ENCODE peak calls at places on chromosomes 3 and 15, in five cellular contexts. V is GM12892, H is GM12878, R is HepG2, Z is K562. Y is an unnamed sample.

GRCh38 chr15:38696790-38697495 is 132.3 kb upstream of the RASGRP1 start:
- DNase-seq in V (no peak), H (no peak), Z (no peak), R (no peak), Y (no peak)

GRCh38 chr3:48478631-48479555 is 25.1 kb downstream of the SHISA5 start:
- DNase-seq in V (no peak), R (peak), H (no peak), Z (no peak), Y (no peak)

GRCh38 chr3:44339181-44339741 is 695 bp downstream of the TCAIM start:
- DNase-seq in H (no peak), Z (no peak), V (no peak), R (no peak), Y (no peak)

GRCh38 chr3:8371955-8372600 is 129.5 kb upstream of the LMCD1 start:
- DNase-seq in H (no peak), V (no peak), R (peak), Z (no peak), Y (no peak)

GRCh38 chr3:36362973-36363372 is 17.3 kb upstream of the STAC start:
- DNase-seq in Z (no peak), R (peak), H (no peak), V (no peak), Y (no peak)

GRCh38 chr15:88476635-88477038 is 9.1 kb downstream of the MRPS11 start:
- DNase-seq in Z (peak), R (peak), V (no peak), H (no peak), Y (no peak)

GRCh38 chr3:43879166-43879565 is 188.4 kb downstream of the ABHD5 start:
- DNase-seq in R (no peak), Z (no peak), V (no peak), H (no peak), Y (peak)

GRCh38 chr3:23987376-23987775 is 42.3 kb downstream of the NR1D2 start:
- DNase-seq in R (no peak), H (no peak), V (no peak), Z (no peak), Y (no peak)

GRCh38 chr3:64163755-64164148 is 61.5 kb downstream of the PRICKLE2 start:
- DNase-seq in V (no peak), Z (no peak), R (peak), H (peak), Y (no peak)

GRCh38 chr3:162437480-162437879 is 940.9 kb downstream of the OTOL1 start:
- DNase-seq in R (no peak), Z (no peak), H (no peak), V (no peak), Y (no peak)

GRCh38 chr3:62335196-62335595 is 38.2 kb downstream of the FEZF2 start:
- DNase-seq in H (no peak), Z (no peak), V (no peak), R (no peak), Y (no peak)

GRCh38 chr3:20236603-20237002 is 50.6 kb upstream of the SGO1 start:
- DNase-seq in V (no peak), R (no peak), Z (no peak), H (no peak), Y (no peak)

GRCh38 chr15:85771781-85772445 is 22.8 kb downstream of the KLHL25 start:
- DNase-seq in V (no peak), Z (no peak), H (no peak), R (no peak), Y (no peak)

GRCh38 chr3:101128786-101129185 is 135.6 kb upstream of the ABI3BP start:
- DNase-seq in Z (no peak), V (no peak), H (no peak), R (no peak), Y (no peak)

GRCh38 chr3:42752961-42753360 is 20.1 kb downstream of the CCDC13 start:
- DNase-seq in V (no peak), R (no peak), Z (no peak), H (no peak), Y (no peak)

DNA sequence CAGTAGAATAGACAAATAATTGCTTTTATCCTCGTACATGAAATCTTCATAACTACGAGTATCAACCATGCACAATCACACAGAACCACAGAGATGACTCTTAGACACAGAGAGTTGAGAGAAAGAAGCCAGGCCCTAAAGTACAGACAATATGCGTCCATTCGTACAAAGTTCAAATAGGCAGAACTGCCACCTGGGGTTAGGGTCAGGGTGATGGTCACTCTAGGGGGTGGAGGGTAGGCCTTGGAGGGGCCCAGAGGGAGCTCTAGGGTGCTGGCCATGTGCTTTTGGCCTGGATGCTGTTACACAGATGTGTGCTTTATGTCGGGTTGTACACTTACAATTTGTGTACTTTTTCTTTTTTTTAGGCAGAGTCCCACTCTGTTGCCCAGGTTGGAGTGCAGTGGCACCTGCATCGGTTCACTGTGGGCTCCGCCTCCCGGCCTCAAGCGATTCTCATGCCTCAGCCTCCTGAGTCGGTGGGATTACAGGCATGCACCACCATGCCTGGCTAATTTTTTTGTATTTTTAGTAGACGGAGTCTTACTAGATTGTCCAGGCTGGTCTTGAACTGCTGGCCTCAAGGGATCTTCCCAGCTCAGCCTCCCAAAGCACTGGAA is 65.9 kb upstream of the KLF13 start:
- DNase-seq in R (no peak), Z (no peak), V (no peak), H (no peak), Y (no peak)
- TF ChIP-seq TAF1 in R (no peak), Z (no peak), V (no peak), H (no peak), Y (no peak)

DNA sequence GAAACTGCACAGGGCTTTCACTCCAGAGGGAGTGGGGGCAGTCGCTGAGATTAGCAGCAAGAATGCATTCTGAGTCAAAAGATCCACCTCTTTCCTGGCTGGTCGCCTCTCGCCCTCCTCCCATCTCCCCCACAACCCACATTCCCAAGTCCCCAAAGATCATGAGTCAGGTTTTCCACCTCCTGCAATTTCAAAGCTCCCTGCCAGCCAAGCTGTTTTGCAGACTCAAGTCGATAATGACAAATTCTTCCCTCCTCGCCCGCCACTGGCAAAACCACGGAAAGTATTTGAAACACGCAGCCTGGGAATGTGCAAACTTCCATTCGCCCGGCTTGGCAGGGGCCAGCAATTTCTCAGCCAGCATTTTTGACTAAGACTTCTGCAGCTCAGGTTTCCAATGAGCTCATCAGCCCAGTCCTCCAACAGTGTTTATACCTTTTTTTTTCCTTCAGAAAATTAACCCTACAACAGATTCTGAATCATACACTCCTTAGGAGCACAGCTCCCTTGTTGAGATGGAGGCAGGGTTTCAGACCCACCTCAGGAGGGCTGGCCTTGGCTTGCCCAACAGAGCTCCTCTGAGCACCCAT is 181.4 kb downstream of the SMAD6 start:
- DNase-seq in Z (peak), R (peak), H (no peak), V (no peak), Y (no peak)
- TF ChIP-seq TAF1 in Z (no peak), R (no peak), H (no peak), V (no peak), Y (no peak)

DNA sequence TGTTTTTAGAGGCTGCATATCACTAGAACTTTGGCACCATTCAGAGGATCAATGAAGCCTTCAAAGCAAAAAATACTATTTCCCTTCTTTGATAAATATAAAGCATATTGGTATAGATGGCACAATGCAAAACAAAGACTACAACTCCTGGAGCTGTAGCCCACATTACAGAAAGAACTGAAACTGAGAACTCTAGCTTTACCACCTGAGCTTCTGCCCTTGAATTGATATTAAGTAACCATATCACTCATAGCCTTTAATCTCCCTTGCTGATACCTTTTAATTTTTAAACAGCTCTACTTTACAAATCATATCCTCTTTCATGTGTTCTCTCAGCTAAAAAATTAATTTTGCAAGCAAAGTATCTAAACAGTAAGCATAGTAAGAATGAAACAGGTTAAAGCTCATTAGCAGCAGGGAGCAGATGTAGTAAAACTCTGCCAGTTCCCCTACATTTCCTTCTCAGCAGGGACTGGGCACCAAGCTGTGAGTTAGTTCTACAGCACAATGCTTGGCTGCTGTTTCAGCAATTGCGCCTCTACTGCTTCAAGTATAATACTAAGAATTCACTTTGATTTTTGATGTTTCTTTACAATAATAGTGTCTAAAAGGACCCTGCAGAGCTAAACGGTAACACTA is 97.9 kb upstream of the NANOGP8 start:
- DNase-seq in R (no peak), H (peak), V (no peak), Z (no peak), Y (no peak)
- TF ChIP-seq TAF1 in R (no peak), H (no peak), V (no peak), Z (no peak), Y (no peak)

GRCh38 chr3:30612422-30613134 is 6.2 kb downstream of the TGFBR2 start:
- DNase-seq in V (no peak), R (no peak), Z (no peak), H (no peak), Y (no peak)
- TF ChIP-seq TAF1 in V (no peak), R (no peak), Z (no peak), H (no peak), Y (no peak)

DNA sequence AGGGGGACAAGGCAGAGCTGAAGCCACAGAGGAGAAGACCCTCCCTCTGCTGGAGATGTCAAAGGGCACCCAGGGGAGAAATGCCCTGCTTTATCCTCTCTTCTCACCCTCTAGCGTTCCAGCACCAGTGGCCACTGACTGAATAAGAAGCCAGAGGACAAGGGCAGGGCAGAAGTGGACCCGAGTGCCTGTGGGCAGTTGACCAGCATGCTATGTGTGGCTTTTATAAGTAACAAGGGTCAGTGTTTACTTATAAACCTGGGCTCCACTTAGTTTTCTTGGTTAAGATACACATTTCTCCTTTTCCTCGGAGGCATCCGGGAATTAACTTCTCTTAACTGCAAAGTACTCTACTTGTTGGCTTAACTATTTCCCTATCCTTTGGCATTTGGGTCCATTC is 13.3 kb upstream of the HDAC11 start:
- DNase-seq in V (no peak), Z (no peak), R (no peak), H (no peak), Y (no peak)
- TF ChIP-seq TAF1 in V (no peak), Z (no peak), R (no peak), H (no peak), Y (no peak)

GRCh38 chr15:74962219-74962618 is 5.6 kb upstream of the RPP25 start:
- DNase-seq in R (no peak), Z (no peak), V (no peak), H (no peak), Y (no peak)

GRCh38 chr15:74961616-74962015 is 5.0 kb upstream of the RPP25 start:
- DNase-seq in V (no peak), Z (no peak), H (no peak), R (no peak), Y (no peak)

GRCh38 chr15:74963213-74963612 is 6.6 kb upstream of the RPP25 start:
- DNase-seq in H (no peak), R (no peak), V (no peak), Z (no peak), Y (no peak)

GRCh38 chr15:74960995-74961588 is 4.5 kb upstream of the RPP25 start:
- DNase-seq in H (no peak), Z (no peak), R (no peak), V (no peak), Y (no peak)

GRCh38 chr15:74962671-74963070 is 6.1 kb upstream of the RPP25 start:
- DNase-seq in Z (no peak), H (no peak), V (no peak), R (no peak), Y (no peak)
- TF ChIP-seq TAF1 in Z (no peak), H (no peak), V (no peak), R (no peak), Y (no peak)

DNA sequence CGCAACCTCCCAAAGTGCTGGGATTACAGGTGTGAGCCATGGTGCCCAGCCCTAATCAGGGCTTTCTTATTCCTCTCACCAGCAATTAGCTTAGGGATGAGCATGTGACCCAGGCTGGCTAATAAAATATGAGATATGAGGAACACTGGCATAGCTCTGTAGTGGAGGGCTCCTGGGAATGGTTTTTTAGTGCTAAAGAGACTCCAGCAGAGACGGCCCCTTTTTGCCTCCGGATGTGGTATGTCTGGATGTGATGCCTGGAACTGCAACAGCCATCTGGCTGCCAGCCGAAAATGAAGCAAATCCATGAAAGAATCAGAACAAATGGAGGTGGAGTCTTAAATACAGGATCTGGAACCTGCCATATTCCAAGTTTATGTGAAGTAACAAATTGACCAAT is 69.1 kb upstream of the MAGI1 start:
- DNase-seq in R (no peak), Z (no peak), H (no peak), V (no peak), Y (no peak)
- TF ChIP-seq TAF1 in R (no peak), Z (no peak), H (no peak), V (no peak), Y (no peak)

GRCh38 chr3:126438746-126439145 is 36.9 kb downstream of the ZXDC start:
- DNase-seq in H (no peak), Z (no peak), R (no peak), V (no peak), Y (no peak)

GRCh38 chr3:126439346-126439967 is 36.2 kb downstream of the ZXDC start:
- DNase-seq in H (no peak), V (no peak), Z (no peak), R (no peak), Y (no peak)

GRCh38 chr3:126439968-126440708 is 35.6 kb downstream of the ZXDC start:
- DNase-seq in H (no peak), R (no peak), Z (no peak), V (no peak), Y (no peak)

GRCh38 chr3:126436826-126437717 is 38.6 kb downstream of the ZXDC start:
- DNase-seq in Z (no peak), H (no peak), R (no peak), V (no peak), Y (no peak)

DNA sequence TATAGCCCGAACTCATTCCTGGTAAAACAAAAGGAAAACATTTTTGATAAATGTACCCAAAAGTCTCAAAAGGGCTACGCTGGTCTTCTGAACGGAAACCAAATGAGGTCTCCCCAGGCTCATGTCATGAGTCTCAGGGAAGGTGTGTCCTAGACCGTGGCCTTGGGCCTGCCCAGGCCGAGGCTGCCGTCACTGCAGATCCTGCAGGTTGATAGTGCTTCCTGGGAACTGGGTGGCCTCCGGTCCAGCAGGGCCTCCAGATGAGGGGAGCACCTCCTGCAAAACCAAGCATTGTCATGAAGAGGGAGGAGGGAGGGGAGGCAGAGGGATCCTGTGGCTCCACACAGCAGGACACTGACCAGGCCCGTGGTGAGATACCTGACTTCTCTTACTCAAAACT is 37.5 kb downstream of the ZXDC start:
- DNase-seq in H (no peak), V (no peak), R (no peak), Z (no peak), Y (no peak)
- TF ChIP-seq TAF1 in H (no peak), V (no peak), R (no peak), Z (no peak), Y (no peak)

GRCh38 chr3:58188921-58189451 is 21.8 kb downstream of the DNASE1L3 start:
- DNase-seq in Z (no peak), V (no peak), H (no peak), R (peak), Y (no peak)

GRCh38 chr3:58190291-58190690 is 20.5 kb downstream of the DNASE1L3 start:
- DNase-seq in R (no peak), H (no peak), V (no peak), Z (no peak), Y (no peak)

GRCh38 chr3:58189691-58190090 is 21.1 kb downstream of the DNASE1L3 start:
- DNase-seq in R (no peak), V (no peak), Z (no peak), H (no peak), Y (no peak)

GRCh38 chr3:58190882-58191281 is 19.9 kb downstream of the DNASE1L3 start:
- DNase-seq in H (no peak), V (no peak), Z (no peak), R (peak), Y (no peak)

DNA sequence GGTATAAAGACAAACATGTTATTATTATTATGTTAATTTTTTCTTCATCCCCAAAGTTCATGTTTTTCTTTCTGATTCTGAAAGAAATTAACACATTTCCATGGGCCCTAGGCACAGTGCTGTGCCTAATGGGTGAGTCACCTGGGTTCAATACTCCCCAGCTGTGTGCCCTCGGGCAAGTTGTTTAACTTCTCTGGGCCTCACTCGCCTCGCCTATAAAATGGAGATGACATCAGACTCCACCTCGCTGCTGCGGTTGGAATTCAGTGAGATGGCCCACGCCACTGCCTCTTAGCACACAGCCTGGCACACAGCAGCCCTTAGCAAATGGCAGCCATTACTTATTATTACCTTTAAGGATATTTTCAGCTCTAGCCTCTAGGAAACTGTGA is 22.6 kb downstream of the DNASE1L3 start:
- DNase-seq in V (no peak), R (no peak), Z (no peak), H (no peak), Y (no peak)
- TF ChIP-seq TAF1 in V (no peak), R (no peak), Z (no peak), H (no peak), Y (no peak)

DNA sequence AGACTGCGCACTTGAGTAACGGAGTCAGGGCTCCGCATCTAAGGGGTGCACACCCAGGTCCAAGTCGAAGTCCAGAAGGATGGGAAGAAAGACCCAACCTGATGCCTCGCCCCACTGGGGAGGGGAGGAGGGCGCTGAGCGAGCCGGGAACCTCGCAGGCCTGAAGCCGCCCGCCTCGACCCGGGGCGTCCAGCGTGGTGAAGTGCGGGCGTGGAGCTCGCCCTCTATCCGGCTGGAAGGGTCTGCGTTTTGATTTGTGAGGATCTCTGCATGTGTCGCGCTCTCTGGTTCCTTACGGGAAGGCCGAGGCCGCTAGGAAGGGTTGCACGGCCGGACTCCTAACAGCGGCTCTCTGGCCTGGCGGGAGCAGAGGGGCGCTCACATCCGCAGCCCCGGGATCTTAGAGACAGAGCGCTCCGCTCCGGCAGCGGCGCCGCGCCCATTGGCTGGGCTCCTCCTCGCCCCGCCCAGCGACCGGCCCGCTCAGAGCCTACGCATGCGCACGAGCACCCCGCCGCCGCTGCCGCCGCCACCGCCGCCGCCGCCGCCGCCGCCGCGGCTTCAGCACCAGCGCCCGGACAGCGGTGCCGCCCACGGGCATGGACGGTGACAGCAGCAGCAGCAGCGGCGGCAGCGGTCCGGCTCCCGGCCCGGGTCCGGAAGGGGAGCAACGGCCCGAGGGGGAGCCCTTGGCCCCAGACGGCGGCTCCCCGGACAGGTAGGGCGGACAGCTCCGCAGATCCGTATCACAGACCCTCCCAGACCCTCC is at the start of gene DISP2:
- DNase-seq in R (peak), Z (peak), H (no peak), V (peak), Y (peak)
- TF ChIP-seq TAF1 in R (peak), Z (no peak), H (no peak), V (no peak), Y (no peak)